ENCODE peak calls at places on chromosomes 13 and 19, in four cellular contexts. One of them, this sample, is unnamed.

GRCh38 chr13:113129921-113130750 is 7.5 kb downstream of the F10 start:
- DNase-seq in HepG2: no peak
- DNase-seq in K562: no peak
- DNase-seq in GM12878: no peak
- DNase-seq in this sample: no peak

GRCh38 chr19:46696052-46696451 is 20.9 kb downstream of the PRKD2 start:
- DNase-seq in HepG2: no peak
- DNase-seq in K562: no peak
- DNase-seq in GM12878: no peak
- DNase-seq in this sample: no peak

GRCh38 chr19:6278740-6279619 is 795 bp downstream of the MLLT1 start:
- DNase-seq in HepG2: no peak
- DNase-seq in K562: no peak
- DNase-seq in GM12878: no peak
- DNase-seq in this sample: no peak

GRCh38 chr19:30631035-30631375 is 258.8 kb downstream of the ZNF536 start:
- DNase-seq in HepG2: no peak
- DNase-seq in K562: no peak
- DNase-seq in GM12878: no peak
- DNase-seq in this sample: no peak

GRCh38 chr19:56301886-56302620 is 12.6 kb downstream of the ZSCAN5A start:
- DNase-seq in HepG2: no peak
- DNase-seq in K562: no peak
- DNase-seq in GM12878: no peak
- DNase-seq in this sample: no peak

GRCh38 chr19:35216833-35217707 is 11.5 kb downstream of the FAM187B start:
- DNase-seq in HepG2: no peak
- DNase-seq in K562: no peak
- DNase-seq in GM12878: no peak
- DNase-seq in this sample: peak

GRCh38 chr19:13173129-13173737 is 23.0 kb downstream of the IER2 start:
- DNase-seq in HepG2: no peak
- DNase-seq in K562: no peak
- DNase-seq in GM12878: no peak
- DNase-seq in this sample: no peak

GRCh38 chr19:29211562-29212416 is 1.2 kb downstream of the UQCRFS1 start:
- DNase-seq in HepG2: peak
- DNase-seq in K562: peak
- DNase-seq in GM12878: no peak
- DNase-seq in this sample: no peak

GRCh38 chr13:94057618-94058017 is 421.9 kb downstream of the DCT start:
- DNase-seq in HepG2: no peak
- DNase-seq in K562: no peak
- DNase-seq in GM12878: no peak
- DNase-seq in this sample: no peak

GRCh38 chr13:27621116-27621365 is 651 bp upstream of the POLR1D start:
- DNase-seq in HepG2: no peak
- DNase-seq in K562: no peak
- DNase-seq in GM12878: no peak
- DNase-seq in this sample: no peak

GRCh38 chr19:7998081-7998480 is 7.4 kb downstream of the ELAVL1 start:
- DNase-seq in HepG2: no peak
- DNase-seq in K562: no peak
- DNase-seq in GM12878: no peak
- DNase-seq in this sample: no peak

GRCh38 chr19:51660975-51661600 is 14.5 kb upstream of the SIGLEC14 start:
- DNase-seq in HepG2: peak
- DNase-seq in K562: peak
- DNase-seq in GM12878: no peak
- DNase-seq in this sample: peak

GRCh38 chr13:30708541-30708940 is 26.8 kb upstream of the ALOX5AP start:
- DNase-seq in HepG2: no peak
- DNase-seq in K562: no peak
- DNase-seq in GM12878: no peak
- DNase-seq in this sample: no peak

GRCh38 chr13:98599502-98600328 is 22.8 kb upstream of the STK24 start:
- DNase-seq in HepG2: peak
- DNase-seq in K562: no peak
- DNase-seq in GM12878: no peak
- DNase-seq in this sample: no peak

GRCh38 chr13:59279024-59279423 is 884.7 kb downstream of the DIAPH3 start:
- DNase-seq in HepG2: no peak
- DNase-seq in K562: no peak
- DNase-seq in GM12878: no peak
- DNase-seq in this sample: no peak

GRCh38 chr13:34464011-34464410 is 478.1 kb upstream of the NBEA start:
- DNase-seq in HepG2: no peak
- DNase-seq in K562: no peak
- DNase-seq in GM12878: no peak
- DNase-seq in this sample: no peak

GRCh38 chr19:30419581-30420180 is 47.5 kb downstream of the ZNF536 start:
- DNase-seq in HepG2: no peak
- DNase-seq in K562: no peak
- DNase-seq in GM12878: no peak
- DNase-seq in this sample: no peak

GRCh38 chr19:45729774-45730388 is 815 bp downstream of the FBXO46 start:
- DNase-seq in HepG2: no peak
- DNase-seq in K562: no peak
- DNase-seq in GM12878: peak
- DNase-seq in this sample: no peak

GRCh38 chr13:34884366-34884765 is 57.7 kb upstream of the NBEA start:
- DNase-seq in HepG2: no peak
- DNase-seq in K562: no peak
- DNase-seq in GM12878: no peak
- DNase-seq in this sample: no peak

GRCh38 chr19:32403291-32403995 is 2.1 kb upstream of the DPY19L3 start:
- DNase-seq in HepG2: no peak
- DNase-seq in K562: peak
- DNase-seq in GM12878: no peak
- DNase-seq in this sample: no peak

GRCh38 chr19:20423381-20424207 is 142.0 kb downstream of the ZNF737 start:
- DNase-seq in HepG2: no peak
- DNase-seq in K562: no peak
- DNase-seq in GM12878: no peak
- DNase-seq in this sample: peak

GRCh38 chr19:32309711-32310390 is 35.6 kb upstream of the ZNF507 start:
- DNase-seq in HepG2: no peak
- DNase-seq in K562: no peak
- DNase-seq in GM12878: no peak
- DNase-seq in this sample: no peak

GRCh38 chr19:6730941-6731670 is 6.3 kb downstream of the GPR108 start:
- DNase-seq in HepG2: no peak
- DNase-seq in K562: no peak
- DNase-seq in GM12878: no peak
- DNase-seq in this sample: no peak

GRCh38 chr19:57850553-57851017 is 926 bp downstream of the ZNF587 start:
- DNase-seq in HepG2: peak
- DNase-seq in K562: peak
- DNase-seq in GM12878: no peak
- DNase-seq in this sample: peak

GRCh38 chr13:79393564-79394249 is 12.3 kb downstream of the RBM26 start:
- DNase-seq in HepG2: peak
- DNase-seq in K562: no peak
- DNase-seq in GM12878: no peak
- DNase-seq in this sample: no peak

GRCh38 chr13:52837850-52838249 is 10.6 kb downstream of the PCDH8 start:
- DNase-seq in HepG2: no peak
- DNase-seq in K562: no peak
- DNase-seq in GM12878: no peak
- DNase-seq in this sample: no peak

GRCh38 chr13:94607056-94607455 is 5.4 kb downstream of the GPR180 start:
- DNase-seq in HepG2: no peak
- DNase-seq in K562: no peak
- DNase-seq in GM12878: no peak
- DNase-seq in this sample: no peak

GRCh38 chr13:70668293-70668692 is 560.0 kb upstream of the KLHL1 start:
- DNase-seq in HepG2: peak
- DNase-seq in K562: no peak
- DNase-seq in GM12878: no peak
- DNase-seq in this sample: peak

GRCh38 chr19:37905936-37906867 is at the start of gene WDR87:
- DNase-seq in HepG2: peak
- DNase-seq in K562: peak
- DNase-seq in GM12878: no peak
- DNase-seq in this sample: peak

GRCh38 chr19:7926727-7927604 is 1.0 kb upstream of the CTXN1 start:
- DNase-seq in HepG2: no peak
- DNase-seq in K562: no peak
- DNase-seq in GM12878: no peak
- DNase-seq in this sample: no peak

GRCh38 chr19:17610384-17610783 is 54.9 kb downstream of the COLGALT1 start:
- DNase-seq in HepG2: peak
- DNase-seq in K562: peak
- DNase-seq in GM12878: no peak
- DNase-seq in this sample: no peak

GRCh38 chr19:17889609-17890214 is 18.0 kb downstream of the SLC5A5 start:
- DNase-seq in HepG2: peak
- DNase-seq in K562: peak
- DNase-seq in GM12878: no peak
- DNase-seq in this sample: peak

GRCh38 chr19:17957149-17957849 is 9.6 kb upstream of the KCNN1 start:
- DNase-seq in HepG2: no peak
- DNase-seq in K562: no peak
- DNase-seq in GM12878: no peak
- DNase-seq in this sample: no peak

GRCh38 chr13:45823583-45823982 is 28.0 kb downstream of the SIAH3 start:
- DNase-seq in HepG2: no peak
- DNase-seq in K562: no peak
- DNase-seq in GM12878: no peak
- DNase-seq in this sample: no peak

GRCh38 chr19:40668991-40669614 is 21.3 kb downstream of the NUMBL start:
- DNase-seq in HepG2: no peak
- DNase-seq in K562: no peak
- DNase-seq in GM12878: no peak
- DNase-seq in this sample: no peak
- TF ChIP-seq ATF2 in HepG2: no peak
- TF ChIP-seq ATF2 in K562: no peak
- TF ChIP-seq ATF2 in GM12878: no peak
- TF ChIP-seq ATF2 in this sample: no peak

DNA sequence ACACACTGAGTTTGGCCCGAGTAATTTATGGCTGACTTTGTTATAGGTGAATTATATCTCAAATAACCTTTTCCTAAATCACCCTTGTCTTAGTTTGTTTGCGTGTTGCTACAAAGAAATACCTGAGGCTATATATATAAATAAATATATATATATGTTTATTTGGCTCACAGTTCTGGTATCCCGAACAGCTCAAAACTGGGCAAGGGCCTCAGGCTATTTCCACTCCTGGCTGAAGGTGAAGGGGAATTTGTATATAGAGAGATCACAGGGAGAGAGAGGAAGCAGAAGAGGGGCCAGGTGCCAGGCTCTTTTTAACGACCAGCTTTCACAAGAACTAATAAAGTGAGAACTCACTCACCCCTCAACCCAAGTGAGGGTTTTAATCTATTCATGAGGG is 159.9 kb upstream of the STARD13 start:
- DNase-seq in HepG2: no peak
- DNase-seq in K562: no peak
- DNase-seq in GM12878: no peak
- DNase-seq in this sample: no peak
- TF ChIP-seq ESRRA in HepG2: no peak
- TF ChIP-seq ESRRA in K562: no peak
- TF ChIP-seq ESRRA in GM12878: no peak
- TF ChIP-seq ESRRA in this sample: no peak

GRCh38 chr19:40804783-40805242 is 5.8 kb downstream of the EGLN2 start:
- DNase-seq in HepG2: no peak
- DNase-seq in K562: no peak
- DNase-seq in GM12878: no peak
- DNase-seq in this sample: no peak
- TF ChIP-seq CTCF in HepG2: peak
- TF ChIP-seq CTCF in K562: no peak
- TF ChIP-seq CTCF in GM12878: peak
- TF ChIP-seq CTCF in this sample: no peak

GRCh38 chr19:15394426-15394825 is 14.8 kb upstream of the AKAP8 start:
- DNase-seq in HepG2: no peak
- DNase-seq in K562: no peak
- DNase-seq in GM12878: no peak
- DNase-seq in this sample: no peak

GRCh38 chr19:15397236-15397635 is 17.6 kb upstream of the AKAP8 start:
- DNase-seq in HepG2: no peak
- DNase-seq in K562: no peak
- DNase-seq in GM12878: no peak
- DNase-seq in this sample: no peak

GRCh38 chr19:15396436-15396835 is 16.8 kb upstream of the AKAP8 start:
- DNase-seq in HepG2: no peak
- DNase-seq in K562: no peak
- DNase-seq in GM12878: no peak
- DNase-seq in this sample: no peak

GRCh38 chr19:15390814-15391213 is 11.2 kb upstream of the AKAP8 start:
- DNase-seq in HepG2: no peak
- DNase-seq in K562: no peak
- DNase-seq in GM12878: no peak
- DNase-seq in this sample: no peak

GRCh38 chr19:15393963-15394362 is 14.4 kb upstream of the AKAP8 start:
- DNase-seq in HepG2: no peak
- DNase-seq in K562: no peak
- DNase-seq in GM12878: no peak
- DNase-seq in this sample: no peak
- TF ChIP-seq ATF2 in HepG2: no peak
- TF ChIP-seq ATF2 in K562: no peak
- TF ChIP-seq ATF2 in GM12878: no peak
- TF ChIP-seq ATF2 in this sample: no peak

GRCh38 chr13:66675620-66676019 is 554.5 kb downstream of the PCDH9 start:
- DNase-seq in HepG2: no peak
- DNase-seq in K562: no peak
- DNase-seq in GM12878: no peak
- DNase-seq in this sample: no peak
- TF ChIP-seq ESRRA in HepG2: no peak
- TF ChIP-seq ESRRA in K562: no peak
- TF ChIP-seq ESRRA in GM12878: no peak
- TF ChIP-seq ESRRA in this sample: no peak

GRCh38 chr19:48176226-48176625 is 5.7 kb downstream of the ZSWIM9 start:
- DNase-seq in HepG2: no peak
- DNase-seq in K562: no peak
- DNase-seq in GM12878: no peak
- DNase-seq in this sample: no peak
- TF ChIP-seq CTCF in HepG2: no peak
- TF ChIP-seq CTCF in K562: no peak
- TF ChIP-seq CTCF in GM12878: no peak
- TF ChIP-seq CTCF in this sample: no peak

This sample was measured in WTC11.